ENCODE peak calls at places on chromosomes 12 and 14, in nine cellular contexts. One of them, this sample, is unnamed.

GRCh38 chr12:131242741-131243496 is 289.2 kb downstream of the ADGRD1 start:
- DNase-seq in HFF-Myc: no peak
- DNase-seq in testis: peak; percentile 86
- DNase-seq in IMR-90: no peak
- DNase-seq in brain microvascular endothelial cell: no peak
- DNase-seq in PC-3: peak; percentile 37
- DNase-seq in fibroblast of mammary gland: peak; percentile 2
- DNase-seq in glutamatergic neuron: peak; percentile 65
- DNase-seq in thoracic aorta: no peak
- DNase-seq in this sample: no peak

GRCh38 chr14:70186826-70187483 is 1.8 kb downstream of the SLC8A3 start:
- DNase-seq in HFF-Myc: no peak
- DNase-seq in testis: peak; percentile 22
- DNase-seq in IMR-90: no peak
- DNase-seq in brain microvascular endothelial cell: no peak
- DNase-seq in PC-3: no peak
- DNase-seq in fibroblast of mammary gland: no peak
- DNase-seq in glutamatergic neuron: peak; percentile 27
- DNase-seq in thoracic aorta: no peak
- DNase-seq in this sample: peak; percentile 75

GRCh38 chr14:101599234-101599885 is 38.1 kb downstream of the DIO3 start:
- DNase-seq in HFF-Myc: no peak
- DNase-seq in testis: no peak
- DNase-seq in IMR-90: no peak
- DNase-seq in brain microvascular endothelial cell: no peak
- DNase-seq in PC-3: no peak
- DNase-seq in fibroblast of mammary gland: no peak
- DNase-seq in glutamatergic neuron: no peak
- DNase-seq in thoracic aorta: no peak
- DNase-seq in this sample: no peak

GRCh38 chr12:123019841-123020138 is 39.3 kb downstream of the ARL6IP4 start:
- DNase-seq in HFF-Myc: no peak
- DNase-seq in testis: no peak
- DNase-seq in IMR-90: no peak
- DNase-seq in brain microvascular endothelial cell: no peak
- DNase-seq in PC-3: no peak
- DNase-seq in fibroblast of mammary gland: no peak
- DNase-seq in glutamatergic neuron: no peak
- DNase-seq in thoracic aorta: no peak
- DNase-seq in this sample: no peak

GRCh38 chr12:68780731-68781130 is 27.2 kb upstream of the MDM2 start:
- DNase-seq in HFF-Myc: no peak
- DNase-seq in testis: no peak
- DNase-seq in IMR-90: peak; percentile 44
- DNase-seq in brain microvascular endothelial cell: peak; percentile 9
- DNase-seq in PC-3: no peak
- DNase-seq in fibroblast of mammary gland: no peak
- DNase-seq in glutamatergic neuron: no peak
- DNase-seq in thoracic aorta: no peak
- DNase-seq in this sample: no peak

GRCh38 chr12:49557187-49557916 is 10.6 kb downstream of the MCRS1 start:
- DNase-seq in HFF-Myc: no peak
- DNase-seq in testis: no peak
- DNase-seq in IMR-90: no peak
- DNase-seq in brain microvascular endothelial cell: no peak
- DNase-seq in PC-3: no peak
- DNase-seq in fibroblast of mammary gland: no peak
- DNase-seq in glutamatergic neuron: no peak
- DNase-seq in thoracic aorta: no peak
- DNase-seq in this sample: no peak

GRCh38 chr12:108129017-108129812 is at the start of gene WSCD2:
- DNase-seq in HFF-Myc: no peak
- DNase-seq in testis: peak; percentile 66
- DNase-seq in IMR-90: no peak
- DNase-seq in brain microvascular endothelial cell: peak; percentile 1
- DNase-seq in PC-3: peak; percentile 30
- DNase-seq in fibroblast of mammary gland: no peak
- DNase-seq in glutamatergic neuron: peak; percentile 86
- DNase-seq in thoracic aorta: no peak
- DNase-seq in this sample: peak; percentile 84

GRCh38 chr12:18468521-18469075 is 207.3 kb downstream of the PIK3C2G start:
- DNase-seq in HFF-Myc: no peak
- DNase-seq in testis: no peak
- DNase-seq in IMR-90: peak; percentile 76
- DNase-seq in brain microvascular endothelial cell: no peak
- DNase-seq in PC-3: peak; percentile 70
- DNase-seq in fibroblast of mammary gland: peak; percentile 85
- DNase-seq in glutamatergic neuron: no peak
- DNase-seq in thoracic aorta: no peak
- DNase-seq in this sample: no peak

GRCh38 chr12:26317942-26318565 is 122.7 kb downstream of the SSPN start:
- DNase-seq in HFF-Myc: no peak
- DNase-seq in testis: no peak
- DNase-seq in IMR-90: peak; percentile 84
- DNase-seq in brain microvascular endothelial cell: peak; percentile 63
- DNase-seq in PC-3: peak; percentile 95
- DNase-seq in fibroblast of mammary gland: peak; percentile 98
- DNase-seq in glutamatergic neuron: no peak
- DNase-seq in thoracic aorta: no peak
- DNase-seq in this sample: no peak

GRCh38 chr14:94171208-94171607 is 2.9 kb upstream of the PPP4R4 start:
- DNase-seq in HFF-Myc: no peak
- DNase-seq in testis: no peak
- DNase-seq in IMR-90: peak; percentile 42
- DNase-seq in brain microvascular endothelial cell: no peak
- DNase-seq in PC-3: peak; percentile 40
- DNase-seq in fibroblast of mammary gland: peak; percentile 11
- DNase-seq in glutamatergic neuron: no peak
- DNase-seq in thoracic aorta: no peak
- DNase-seq in this sample: no peak

GRCh38 chr12:94193168-94193567 is 44.8 kb downstream of the PLXNC1 start:
- DNase-seq in HFF-Myc: no peak
- DNase-seq in testis: no peak
- DNase-seq in IMR-90: no peak
- DNase-seq in brain microvascular endothelial cell: no peak
- DNase-seq in PC-3: no peak
- DNase-seq in fibroblast of mammary gland: no peak
- DNase-seq in glutamatergic neuron: no peak
- DNase-seq in thoracic aorta: no peak
- DNase-seq in this sample: no peak

GRCh38 chr12:122937622-122938091 is 28.6 kb downstream of the ABCB9 start:
- DNase-seq in HFF-Myc: no peak
- DNase-seq in testis: no peak
- DNase-seq in IMR-90: no peak
- DNase-seq in brain microvascular endothelial cell: no peak
- DNase-seq in PC-3: no peak
- DNase-seq in fibroblast of mammary gland: peak; percentile 16
- DNase-seq in glutamatergic neuron: no peak
- DNase-seq in thoracic aorta: no peak
- DNase-seq in this sample: no peak

GRCh38 chr14:81018245-81018644 is 62.8 kb downstream of the TSHR start:
- DNase-seq in HFF-Myc: no peak
- DNase-seq in testis: no peak
- DNase-seq in IMR-90: no peak
- DNase-seq in brain microvascular endothelial cell: no peak
- DNase-seq in PC-3: no peak
- DNase-seq in fibroblast of mammary gland: peak; percentile 8
- DNase-seq in glutamatergic neuron: no peak
- DNase-seq in thoracic aorta: no peak
- DNase-seq in this sample: no peak

DNA sequence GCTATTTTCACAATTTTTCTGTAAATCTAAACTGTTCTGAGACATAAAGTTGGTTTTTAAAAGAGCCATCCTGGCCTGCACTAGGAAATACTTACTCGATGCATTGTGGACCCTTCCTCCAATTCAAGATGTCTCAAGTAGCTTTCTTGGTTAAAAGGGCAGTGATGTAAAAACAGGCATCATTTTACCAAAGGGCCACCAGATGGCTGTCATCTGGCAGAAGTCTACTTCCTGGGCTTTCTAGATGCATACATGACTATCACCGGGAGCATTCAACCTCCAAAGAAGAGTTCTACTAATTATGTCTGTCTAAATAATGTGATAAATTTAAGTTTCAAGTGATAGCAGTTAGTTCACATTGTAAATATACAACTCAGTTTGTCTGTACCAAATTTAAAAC is 96.8 kb upstream of the FRMD6 start:
- DNase-seq in HFF-Myc: no peak
- DNase-seq in testis: no peak
- DNase-seq in IMR-90: peak; percentile 72
- DNase-seq in brain microvascular endothelial cell: peak; percentile 60
- DNase-seq in PC-3: peak; percentile 67
- DNase-seq in fibroblast of mammary gland: peak; percentile 62
- DNase-seq in glutamatergic neuron: no peak
- DNase-seq in thoracic aorta: no peak
- DNase-seq in this sample: no peak
- TF ChIP-seq CTCF in HFF-Myc: no peak
- TF ChIP-seq CTCF in testis: no peak
- TF ChIP-seq CTCF in IMR-90: peak; percentile 33
- TF ChIP-seq CTCF in brain microvascular endothelial cell: peak; percentile 60
- TF ChIP-seq CTCF in PC-3: peak; percentile 67
- TF ChIP-seq CTCF in fibroblast of mammary gland: peak; percentile 35
- TF ChIP-seq CTCF in glutamatergic neuron: no peak
- TF ChIP-seq CTCF in thoracic aorta: no peak
- TF ChIP-seq CTCF in this sample: no peak

GRCh38 chr12:29517265-29517664 is 19.8 kb upstream of the OVCH1 start:
- DNase-seq in HFF-Myc: no peak
- DNase-seq in testis: no peak
- DNase-seq in IMR-90: no peak
- DNase-seq in brain microvascular endothelial cell: no peak
- DNase-seq in PC-3: peak; percentile 62
- DNase-seq in fibroblast of mammary gland: no peak
- DNase-seq in glutamatergic neuron: no peak
- DNase-seq in thoracic aorta: no peak
- DNase-seq in this sample: no peak
- TF ChIP-seq CTCF in HFF-Myc: no peak
- TF ChIP-seq CTCF in testis: no peak
- TF ChIP-seq CTCF in IMR-90: no peak
- TF ChIP-seq CTCF in brain microvascular endothelial cell: no peak
- TF ChIP-seq CTCF in PC-3: peak; percentile 56
- TF ChIP-seq CTCF in fibroblast of mammary gland: no peak
- TF ChIP-seq CTCF in glutamatergic neuron: no peak
- TF ChIP-seq CTCF in thoracic aorta: no peak
- TF ChIP-seq CTCF in this sample: no peak

GRCh38 chr14:74255281-74255680 is 16.0 kb downstream of the VSX2 start:
- DNase-seq in HFF-Myc: no peak
- DNase-seq in testis: no peak
- DNase-seq in IMR-90: no peak
- DNase-seq in brain microvascular endothelial cell: no peak
- DNase-seq in PC-3: no peak
- DNase-seq in fibroblast of mammary gland: no peak
- DNase-seq in glutamatergic neuron: no peak
- DNase-seq in thoracic aorta: no peak
- DNase-seq in this sample: no peak

GRCh38 chr14:74257988-74258704 is 18.9 kb downstream of the VSX2 start:
- DNase-seq in HFF-Myc: no peak
- DNase-seq in testis: no peak
- DNase-seq in IMR-90: no peak
- DNase-seq in brain microvascular endothelial cell: no peak
- DNase-seq in PC-3: no peak
- DNase-seq in fibroblast of mammary gland: no peak
- DNase-seq in glutamatergic neuron: peak; percentile 78
- DNase-seq in thoracic aorta: no peak
- DNase-seq in this sample: peak; percentile 25

GRCh38 chr14:74258705-74259035 is 19.4 kb downstream of the VSX2 start:
- DNase-seq in HFF-Myc: no peak
- DNase-seq in testis: no peak
- DNase-seq in IMR-90: no peak
- DNase-seq in brain microvascular endothelial cell: no peak
- DNase-seq in PC-3: no peak
- DNase-seq in fibroblast of mammary gland: no peak
- DNase-seq in glutamatergic neuron: no peak
- DNase-seq in thoracic aorta: no peak
- DNase-seq in this sample: no peak

GRCh38 chr14:74259513-74259912 is 20.3 kb downstream of the VSX2 start:
- DNase-seq in HFF-Myc: no peak
- DNase-seq in testis: no peak
- DNase-seq in IMR-90: no peak
- DNase-seq in brain microvascular endothelial cell: no peak
- DNase-seq in PC-3: no peak
- DNase-seq in fibroblast of mammary gland: no peak
- DNase-seq in glutamatergic neuron: no peak
- DNase-seq in thoracic aorta: no peak
- DNase-seq in this sample: no peak

DNA sequence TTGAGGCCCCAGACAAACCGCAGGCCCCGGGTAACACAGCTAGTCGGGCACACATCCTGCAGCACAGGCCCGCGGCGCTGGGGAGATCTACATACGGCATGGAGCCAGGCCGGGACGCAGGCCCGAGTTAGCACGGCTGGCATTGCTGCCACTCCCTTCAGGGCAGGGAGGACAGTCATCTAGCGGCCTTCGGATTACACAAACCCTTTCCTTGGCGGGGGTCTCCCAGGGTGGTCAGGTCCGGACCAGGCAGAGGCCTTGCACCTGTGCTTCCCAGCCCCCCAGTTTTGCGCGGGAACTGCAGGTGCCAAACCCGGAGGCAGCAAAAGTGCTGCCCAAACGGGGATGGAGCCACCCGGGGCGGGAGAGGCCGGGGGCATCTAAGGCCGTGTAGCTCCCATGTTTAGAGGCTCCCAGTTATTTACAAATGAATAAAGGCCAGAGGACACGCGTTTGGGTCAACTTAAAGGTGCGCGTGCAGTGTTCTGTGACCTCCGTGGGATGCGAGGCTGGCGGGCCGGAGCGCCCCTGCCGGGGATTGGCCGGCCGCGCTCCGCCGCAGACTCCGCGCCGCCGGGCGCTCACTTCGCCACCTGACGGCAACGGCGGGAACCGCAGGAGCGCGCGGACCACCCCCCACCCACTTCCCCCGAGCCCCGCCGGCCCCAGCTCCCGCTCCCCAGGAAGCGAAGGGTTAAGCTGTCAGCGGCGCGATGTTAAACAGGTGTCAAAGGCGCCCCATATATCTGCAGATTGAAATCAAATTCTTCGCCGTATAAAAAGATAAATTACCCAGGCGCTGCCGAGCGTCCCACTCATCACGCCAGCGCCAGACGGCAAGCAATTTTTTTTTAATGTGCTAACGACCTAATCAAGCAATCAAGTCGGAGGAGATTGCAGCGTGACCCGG is 18.1 kb downstream of the VSX2 start:
- DNase-seq in HFF-Myc: no peak
- DNase-seq in testis: peak; percentile 48
- DNase-seq in IMR-90: peak; percentile 8
- DNase-seq in brain microvascular endothelial cell: no peak
- DNase-seq in PC-3: peak; percentile 61
- DNase-seq in fibroblast of mammary gland: peak; percentile 16
- DNase-seq in glutamatergic neuron: peak; percentile 77
- DNase-seq in thoracic aorta: no peak
- DNase-seq in this sample: peak; percentile 73
- TF ChIP-seq CTCF in HFF-Myc: peak; percentile 76
- TF ChIP-seq CTCF in testis: peak; percentile 94
- TF ChIP-seq CTCF in IMR-90: peak; percentile 89
- TF ChIP-seq CTCF in brain microvascular endothelial cell: peak; percentile 58
- TF ChIP-seq CTCF in PC-3: peak; percentile 84
- TF ChIP-seq CTCF in fibroblast of mammary gland: peak; percentile 36
- TF ChIP-seq CTCF in glutamatergic neuron: peak; percentile 99
- TF ChIP-seq CTCF in thoracic aorta: peak; percentile 96
- TF ChIP-seq CTCF in this sample: peak; percentile 87

DNA sequence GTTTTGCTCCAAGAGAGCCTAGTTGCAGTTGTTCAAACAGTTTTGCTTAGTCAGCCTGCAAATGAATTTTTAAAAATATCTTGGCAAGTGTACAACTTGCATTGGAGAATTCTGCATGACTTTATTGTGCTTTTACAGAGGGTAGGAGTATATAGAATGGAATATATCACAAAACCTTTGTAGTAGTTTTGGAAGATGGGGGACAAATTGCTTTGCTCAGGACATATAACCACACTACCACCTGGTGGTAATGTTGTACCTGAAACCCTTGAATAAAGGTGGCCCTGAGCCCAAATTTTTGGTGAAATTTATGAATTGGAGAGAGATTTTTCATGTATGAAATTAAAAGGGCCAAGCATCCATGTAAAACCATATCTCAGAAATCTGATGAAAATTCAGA is 645.2 kb downstream of the MED13L start:
- DNase-seq in HFF-Myc: no peak
- DNase-seq in testis: no peak
- DNase-seq in IMR-90: peak; percentile 28
- DNase-seq in brain microvascular endothelial cell: no peak
- DNase-seq in PC-3: peak; percentile 67
- DNase-seq in fibroblast of mammary gland: peak; percentile 52
- DNase-seq in glutamatergic neuron: no peak
- DNase-seq in thoracic aorta: no peak
- DNase-seq in this sample: no peak
- TF ChIP-seq CTCF in HFF-Myc: peak; percentile 7
- TF ChIP-seq CTCF in testis: peak; percentile 17
- TF ChIP-seq CTCF in IMR-90: peak; percentile 36
- TF ChIP-seq CTCF in brain microvascular endothelial cell: peak; percentile 15
- TF ChIP-seq CTCF in PC-3: peak; percentile 78
- TF ChIP-seq CTCF in fibroblast of mammary gland: peak; percentile 26
- TF ChIP-seq CTCF in glutamatergic neuron: no peak
- TF ChIP-seq CTCF in thoracic aorta: no peak
- TF ChIP-seq CTCF in this sample: no peak

This sample was measured in nephron progenitor cell.